ENCODE peak calls at places on chromosomes 2 and 18, in six cellular contexts. G, A, H, S, V and Y are unnamed samples.

GRCh38 chr2:69554568-69554967 is 89.0 kb downstream of the AAK1 start:
- DNase-seq in G (no peak), A (no peak), H (no peak), S (no peak), V (no peak), Y (no peak)

GRCh38 chr2:28610583-28611201 is 114.8 kb downstream of the PLB1 start:
- DNase-seq in G (no peak), A (no peak), H (no peak), S (peak; percentile 92), V (no peak), Y (peak; percentile 41)

GRCh38 chr2:236665130-236665529 is 95.5 kb downstream of the ACKR3 start:
- DNase-seq in G (no peak), A (no peak), H (no peak), S (no peak), V (no peak), Y (no peak)

GRCh38 chr2:6576312-6576711 is 289.4 kb downstream of the CMPK2 start:
- DNase-seq in G (no peak), A (no peak), H (no peak), S (no peak), V (no peak), Y (no peak)

GRCh38 chr2:20523053-20523452 is 76.2 kb downstream of the RHOB start:
- DNase-seq in G (no peak), A (no peak), H (no peak), S (peak; percentile 11), V (no peak), Y (no peak)

GRCh38 chr18:25282282-25282681 is 69.7 kb downstream of the ZNF521 start:
- DNase-seq in G (no peak), A (no peak), H (no peak), S (no peak), V (no peak), Y (no peak)

GRCh38 chr2:150280255-150280654 is 207.2 kb downstream of the RND3 start:
- DNase-seq in G (peak; percentile 50), A (no peak), H (no peak), S (peak; percentile 25), V (no peak), Y (no peak)

GRCh38 chr2:27781496-27781895 is 10.0 kb downstream of the MRPL33 start:
- DNase-seq in G (no peak), A (no peak), H (no peak), S (peak; percentile 53), V (no peak), Y (no peak)

GRCh38 chr2:23019476-23019875 is 365.5 kb upstream of the KLHL29 start:
- DNase-seq in G (no peak), A (no peak), H (no peak), S (no peak), V (no peak), Y (no peak)

GRCh38 chr2:169221745-169222369 is 140.5 kb downstream of the LRP2 start:
- DNase-seq in G (no peak), A (no peak), H (no peak), S (no peak), V (no peak), Y (no peak)

GRCh38 chr2:184326076-184326475 is 272.3 kb upstream of the ZNF804A start:
- DNase-seq in G (no peak), A (no peak), H (no peak), S (no peak), V (no peak), Y (no peak)

GRCh38 chr18:36769172-36769571 is 59.6 kb downstream of the TPGS2 start:
- DNase-seq in G (no peak), A (no peak), H (no peak), S (no peak), V (no peak), Y (no peak)

GRCh38 chr2:6506311-6507258 is 359.1 kb downstream of the CMPK2 start:
- DNase-seq in G (peak; percentile 63), A (peak; percentile 20), H (no peak), S (no peak), V (no peak), Y (no peak)

GRCh38 chr2:182240862-182241371 is 185.9 kb downstream of the PDE1A start:
- DNase-seq in G (no peak), A (no peak), H (peak; percentile 17), S (peak; percentile 26), V (no peak), Y (no peak)

GRCh38 chr2:229578052-229578846 is 136.1 kb downstream of the DNER start:
- DNase-seq in G (no peak), A (no peak), H (no peak), S (no peak), V (no peak), Y (no peak)

GRCh38 chr2:182545420-182546167 is 118.8 kb upstream of the PDE1A start:
- DNase-seq in G (no peak), A (no peak), H (no peak), S (no peak), V (no peak), Y (no peak)

GRCh38 chr2:45432406-45432805 is 178.7 kb downstream of the SRBD1 start:
- DNase-seq in G (peak; percentile 40), A (no peak), H (no peak), S (no peak), V (no peak), Y (no peak)

GRCh38 chr18:9961031-9961430 is 47.2 kb downstream of the VAPA start:
- DNase-seq in G (peak; percentile 12), A (no peak), H (no peak), S (no peak), V (no peak), Y (no peak)

GRCh38 chr2:64837925-64838641 is 151.1 kb upstream of the SLC1A4 start:
- DNase-seq in G (no peak), A (no peak), H (no peak), S (no peak), V (no peak), Y (no peak)

GRCh38 chr2:41853427-41854191 is 194.2 kb upstream of the PKDCC start:
- DNase-seq in G (peak; percentile 43), A (no peak), H (peak; percentile 18), S (peak; percentile 56), V (no peak), Y (no peak)

GRCh38 chr2:65316072-65316471 is 88.4 kb downstream of the ACTR2 start:
- DNase-seq in G (no peak), A (peak; percentile 28), H (no peak), S (peak; percentile 36), V (no peak), Y (no peak)

GRCh38 chr2:216261042-216261537 is 111.2 kb downstream of the MARCHF4 start:
- DNase-seq in G (no peak), A (no peak), H (no peak), S (no peak), V (no peak), Y (no peak)

GRCh38 chr2:160869411-160869810 is 290.8 kb upstream of the TANK start:
- DNase-seq in G (peak; percentile 97), A (peak; percentile 87), H (no peak), S (no peak), V (no peak), Y (peak; percentile 90)

GRCh38 chr18:47915229-47915628 is 15.2 kb downstream of the SMAD2 start:
- DNase-seq in G (no peak), A (no peak), H (no peak), S (no peak), V (no peak), Y (no peak)